ENCODE peak calls at places on chromosomes 12 and 14, in four cellular contexts. One of them, this sample, is unnamed.

GRCh38 chr12:113069149-113069548 is 12.6 kb downstream of the DTX1 start:
- DNase-seq in HFF-Myc: no peak
- DNase-seq in MM.1S: no peak
- DNase-seq in left ventricle myocardium inferior: no peak
- DNase-seq in this sample: no peak

GRCh38 chr12:122021822-122022392 is at the start of gene BCL7A:
- DNase-seq in left ventricle myocardium inferior: peak; percentile 70
- DNase-seq in MM.1S: peak; percentile 9
- DNase-seq in HFF-Myc: no peak
- DNase-seq in this sample: peak; percentile 76

GRCh38 chr14:40464531-40464930 is 1032.3 kb upstream of the FBXO33 start:
- DNase-seq in HFF-Myc: no peak
- DNase-seq in left ventricle myocardium inferior: no peak
- DNase-seq in MM.1S: no peak
- DNase-seq in this sample: no peak

GRCh38 chr14:55122441-55122986 is 6.5 kb upstream of the LGALS3 start:
- DNase-seq in MM.1S: no peak
- DNase-seq in left ventricle myocardium inferior: peak; percentile 76
- DNase-seq in HFF-Myc: no peak
- DNase-seq in this sample: no peak

GRCh38 chr14:103597623-103598372 is 31.2 kb upstream of the KLC1 start:
- DNase-seq in MM.1S: no peak
- DNase-seq in left ventricle myocardium inferior: peak; percentile 25
- DNase-seq in HFF-Myc: peak; percentile 87
- DNase-seq in this sample: no peak

GRCh38 chr12:75722714-75723200 is 211.3 kb upstream of the KRR1 start:
- DNase-seq in left ventricle myocardium inferior: no peak
- DNase-seq in MM.1S: peak; percentile 61
- DNase-seq in HFF-Myc: peak; percentile 95
- DNase-seq in this sample: peak; percentile 26

GRCh38 chr14:88630565-88630964 is 67.7 kb downstream of the ZC3H14 start:
- DNase-seq in MM.1S: no peak
- DNase-seq in HFF-Myc: no peak
- DNase-seq in left ventricle myocardium inferior: no peak
- DNase-seq in this sample: no peak

GRCh38 chr12:5794156-5794555 is 150.9 kb downstream of the ANO2 start:
- DNase-seq in left ventricle myocardium inferior: no peak
- DNase-seq in MM.1S: no peak
- DNase-seq in HFF-Myc: no peak
- DNase-seq in this sample: no peak

GRCh38 chr14:100392266-100392850 is 69.2 kb downstream of the SLC25A47 start:
- DNase-seq in MM.1S: no peak
- DNase-seq in left ventricle myocardium inferior: no peak
- DNase-seq in HFF-Myc: no peak
- DNase-seq in this sample: no peak

GRCh38 chr12:49921936-49922335 is 18.2 kb upstream of the FAIM2 start:
- DNase-seq in HFF-Myc: no peak
- DNase-seq in MM.1S: no peak
- DNase-seq in left ventricle myocardium inferior: no peak
- DNase-seq in this sample: no peak

DNA sequence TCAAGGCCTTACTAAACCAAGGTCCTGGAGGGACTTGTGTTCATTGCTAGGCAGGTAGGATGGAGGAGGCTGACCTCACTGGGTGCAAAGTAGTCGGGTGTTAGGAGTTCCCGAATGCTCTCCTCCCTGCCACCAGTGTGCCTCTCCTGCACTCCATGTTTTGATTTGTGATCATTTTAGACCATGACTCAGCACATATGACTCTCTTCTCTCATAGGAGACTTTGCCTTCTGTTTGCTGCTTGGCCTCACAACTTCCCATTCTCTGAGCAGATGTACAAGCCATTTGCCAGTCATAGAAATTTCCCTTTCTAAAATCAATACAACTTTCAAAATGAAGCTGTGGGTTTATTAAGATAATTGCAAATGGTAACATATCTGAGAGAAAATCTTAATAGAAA is 46.6 kb upstream of the LRIG3 start:
- DNase-seq in MM.1S: no peak
- DNase-seq in HFF-Myc: no peak
- DNase-seq in left ventricle myocardium inferior: no peak
- DNase-seq in this sample: no peak
- TF ChIP-seq CTCF in MM.1S: no peak
- TF ChIP-seq CTCF in HFF-Myc: no peak
- TF ChIP-seq CTCF in left ventricle myocardium inferior: no peak
- TF ChIP-seq CTCF in this sample: no peak

GRCh38 chr14:59688224-59689170 is 111.9 kb upstream of the CCDC175 start:
- DNase-seq in left ventricle myocardium inferior: no peak
- DNase-seq in MM.1S: peak; percentile 35
- DNase-seq in HFF-Myc: peak; percentile 32
- DNase-seq in this sample: peak; percentile 34
- TF ChIP-seq CTCF in left ventricle myocardium inferior: peak; percentile 57
- TF ChIP-seq CTCF in MM.1S: peak; percentile 43
- TF ChIP-seq CTCF in HFF-Myc: peak; percentile 70
- TF ChIP-seq CTCF in this sample: peak; percentile 69

DNA sequence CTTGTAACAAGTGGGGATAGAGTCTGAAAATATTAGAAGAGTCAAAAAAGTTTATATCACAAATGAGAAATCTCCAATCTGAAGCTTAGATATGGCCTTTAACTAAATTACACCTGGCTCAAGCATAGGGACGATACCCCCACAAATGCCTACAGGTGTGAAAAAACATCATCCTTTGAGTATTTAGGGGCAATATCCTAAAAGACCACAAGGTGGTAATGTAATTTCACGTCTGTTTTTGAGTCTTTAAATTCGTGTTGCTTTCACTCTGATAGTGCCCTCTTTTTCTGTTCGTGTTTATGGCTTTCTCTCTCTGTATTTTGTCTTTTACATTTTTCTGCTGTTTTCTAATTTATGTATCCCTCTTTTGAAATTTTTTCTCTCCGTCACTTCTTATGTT is 84.3 kb downstream of the ETNK1 start:
- DNase-seq in left ventricle myocardium inferior: no peak
- DNase-seq in HFF-Myc: no peak
- DNase-seq in MM.1S: peak; percentile 82
- DNase-seq in this sample: peak; percentile 53
- TF ChIP-seq CTCF in left ventricle myocardium inferior: peak; percentile 37
- TF ChIP-seq CTCF in HFF-Myc: no peak
- TF ChIP-seq CTCF in MM.1S: peak; percentile 77
- TF ChIP-seq CTCF in this sample: no peak

GRCh38 chr14:67575684-67576083 is 24.4 kb downstream of the PIGH start:
- DNase-seq in HFF-Myc: no peak
- DNase-seq in left ventricle myocardium inferior: no peak
- DNase-seq in MM.1S: no peak
- DNase-seq in this sample: no peak
- TF ChIP-seq CTCF in HFF-Myc: no peak
- TF ChIP-seq CTCF in left ventricle myocardium inferior: no peak
- TF ChIP-seq CTCF in MM.1S: no peak
- TF ChIP-seq CTCF in this sample: no peak

DNA sequence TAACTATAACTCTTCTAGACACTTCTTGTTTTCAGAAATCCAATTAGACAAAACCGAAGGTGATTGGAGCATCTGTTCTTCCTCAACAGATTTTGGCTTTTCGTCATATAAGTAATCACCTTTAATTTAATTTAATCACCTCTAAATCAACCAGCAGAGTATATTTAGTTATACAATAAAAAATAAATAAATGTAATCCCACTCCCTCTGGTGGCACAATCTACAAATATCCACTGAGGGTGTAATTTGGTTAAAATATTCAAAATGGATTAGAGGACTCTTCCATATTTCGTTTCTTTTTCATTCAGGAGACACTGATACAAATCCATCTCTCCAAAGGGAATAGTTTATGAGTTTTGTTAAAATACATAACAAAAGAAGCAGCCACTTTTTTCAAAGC is 18.3 kb upstream of the SLC35F4 start:
- DNase-seq in left ventricle myocardium inferior: no peak
- DNase-seq in HFF-Myc: no peak
- DNase-seq in MM.1S: no peak
- DNase-seq in this sample: no peak
- TF ChIP-seq CTCF in left ventricle myocardium inferior: peak; percentile 19
- TF ChIP-seq CTCF in HFF-Myc: no peak
- TF ChIP-seq CTCF in MM.1S: peak; percentile 3
- TF ChIP-seq CTCF in this sample: no peak

GRCh38 chr12:106919910-106920544 is 35.7 kb upstream of the TMEM263 start:
- DNase-seq in left ventricle myocardium inferior: no peak
- DNase-seq in MM.1S: peak; percentile 57
- DNase-seq in HFF-Myc: peak; percentile 33
- DNase-seq in this sample: no peak

GRCh38 chr12:106917503-106917902 is 38.2 kb upstream of the TMEM263 start:
- DNase-seq in left ventricle myocardium inferior: no peak
- DNase-seq in MM.1S: no peak
- DNase-seq in HFF-Myc: no peak
- DNase-seq in this sample: no peak

GRCh38 chr12:106914796-106915634 is 40.7 kb upstream of the TMEM263 start:
- DNase-seq in MM.1S: peak; percentile 60
- DNase-seq in left ventricle myocardium inferior: no peak
- DNase-seq in HFF-Myc: no peak
- DNase-seq in this sample: peak; percentile 58

GRCh38 chr12:106915635-106916026 is 40.1 kb upstream of the TMEM263 start:
- DNase-seq in MM.1S: no peak
- DNase-seq in left ventricle myocardium inferior: no peak
- DNase-seq in HFF-Myc: no peak
- DNase-seq in this sample: no peak

DNA sequence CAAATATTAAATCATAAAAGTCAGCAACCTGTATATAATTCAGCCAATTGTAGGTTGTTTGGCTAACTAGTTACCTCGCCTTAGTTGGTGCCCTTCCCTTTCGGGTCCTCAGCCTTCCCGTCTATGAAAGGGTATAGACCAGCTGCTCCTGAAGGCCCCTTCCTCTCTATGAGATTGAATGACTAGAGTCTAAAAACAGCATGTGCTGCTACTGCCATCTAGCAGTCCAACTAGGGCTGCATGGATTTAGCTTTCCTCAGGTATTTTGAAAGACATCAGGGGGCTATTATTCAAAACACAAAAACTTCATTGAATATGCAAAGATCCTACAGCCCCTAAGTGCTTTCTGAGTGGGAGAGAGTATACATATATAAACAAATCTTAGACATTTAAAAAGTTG is 37.0 kb upstream of the TMEM263 start:
- DNase-seq in MM.1S: peak; percentile 17
- DNase-seq in left ventricle myocardium inferior: no peak
- DNase-seq in HFF-Myc: no peak
- DNase-seq in this sample: no peak
- TF ChIP-seq CTCF in MM.1S: peak; percentile 64
- TF ChIP-seq CTCF in left ventricle myocardium inferior: peak; percentile 61
- TF ChIP-seq CTCF in HFF-Myc: peak; percentile 42
- TF ChIP-seq CTCF in this sample: peak; percentile 69

DNA sequence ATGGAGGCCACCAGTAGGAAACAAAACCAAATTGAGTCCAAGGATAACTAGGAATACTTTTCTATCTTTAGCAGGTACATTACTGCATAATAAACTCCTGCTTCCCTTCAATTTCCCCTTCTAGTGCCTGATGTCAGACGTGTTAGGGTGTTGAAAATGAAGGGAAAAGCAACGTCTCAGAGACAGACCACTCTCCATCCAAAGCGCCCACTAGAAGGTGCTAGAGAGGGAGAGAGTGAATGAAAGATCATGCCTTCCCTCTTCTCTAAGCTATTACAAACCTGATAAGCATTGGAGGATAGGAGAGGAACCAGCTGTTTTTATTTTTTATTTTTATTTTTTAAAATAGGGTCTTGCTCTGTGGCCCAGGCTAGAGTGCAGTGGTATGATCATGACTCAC is 64.1 kb downstream of the ZNF641 start:
- DNase-seq in MM.1S: no peak
- DNase-seq in left ventricle myocardium inferior: no peak
- DNase-seq in HFF-Myc: no peak
- DNase-seq in this sample: no peak
- TF ChIP-seq CTCF in MM.1S: peak; percentile 40
- TF ChIP-seq CTCF in left ventricle myocardium inferior: peak; percentile 59
- TF ChIP-seq CTCF in HFF-Myc: peak; percentile 60
- TF ChIP-seq CTCF in this sample: peak; percentile 47

GRCh38 chr14:68965261-68965761 is 13.8 kb downstream of the ACTN1 start:
- DNase-seq in HFF-Myc: no peak
- DNase-seq in left ventricle myocardium inferior: no peak
- DNase-seq in MM.1S: no peak
- DNase-seq in this sample: no peak
- TF ChIP-seq CTCF in HFF-Myc: no peak
- TF ChIP-seq CTCF in left ventricle myocardium inferior: no peak
- TF ChIP-seq CTCF in MM.1S: no peak
- TF ChIP-seq CTCF in this sample: no peak

DNA sequence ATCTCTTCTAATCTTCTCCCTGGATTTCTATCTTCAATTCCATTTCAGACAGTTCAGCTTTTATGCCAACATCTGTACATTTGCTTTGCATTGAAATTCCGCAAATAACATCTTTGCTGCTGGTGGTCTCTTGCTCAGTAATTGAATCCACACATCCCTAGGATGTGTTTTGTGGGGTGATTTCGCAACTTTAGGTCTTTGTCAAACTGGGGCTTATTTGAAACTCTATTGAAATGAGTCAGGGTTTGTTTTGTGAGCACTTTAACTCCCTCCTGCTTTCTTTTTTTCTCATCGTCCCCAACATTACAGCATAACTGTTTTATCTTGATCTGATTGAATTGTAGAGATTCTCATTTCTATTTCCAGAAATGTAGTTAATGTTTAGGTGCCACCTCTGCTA is 404.3 kb downstream of the NPAS3 start:
- DNase-seq in MM.1S: no peak
- DNase-seq in HFF-Myc: no peak
- DNase-seq in left ventricle myocardium inferior: no peak
- DNase-seq in this sample: no peak
- TF ChIP-seq CTCF in MM.1S: no peak
- TF ChIP-seq CTCF in HFF-Myc: no peak
- TF ChIP-seq CTCF in left ventricle myocardium inferior: no peak
- TF ChIP-seq CTCF in this sample: no peak